ENCODE peak calls at places on chromosomes 16 and 17, in four cellular contexts. B, G, I and U are unnamed samples.

GRCh38 chr17:66494023-66494803 is 191.8 kb downstream of the PRKCA start:
- DNase-seq in I (peak), G (no peak), B (peak), U (peak)

GRCh38 chr16:57422026-57422944 is 17.7 kb downstream of the CCL17 start:
- DNase-seq in G (peak), I (peak), B (peak), U (peak)

GRCh38 chr16:17270683-17271109 is 200.1 kb downstream of the XYLT1 start:
- DNase-seq in G (no peak), I (no peak), B (no peak), U (no peak)

GRCh38 chr17:3754458-3755334 is 31.0 kb downstream of the HASPIN start:
- DNase-seq in G (no peak), B (peak), I (no peak), U (no peak)

GRCh38 chr16:56781565-56781964 is 51.6 kb downstream of the NUP93 start:
- DNase-seq in G (no peak), B (no peak), I (peak), U (no peak)

GRCh38 chr17:49588726-49589555 is 13.3 kb downstream of the NXPH3 start:
- DNase-seq in I (peak), B (no peak), G (no peak), U (no peak)

GRCh38 chr16:79261461-79261860 is 339.1 kb downstream of the MAF start:
- DNase-seq in I (no peak), B (peak), G (no peak), U (no peak)

GRCh38 chr16:23378256-23378655 is 74.7 kb downstream of the COG7 start:
- DNase-seq in I (no peak), B (no peak), G (no peak), U (no peak)

GRCh38 chr17:65184235-65184959 is 47.2 kb downstream of the RGS9 start:
- DNase-seq in I (no peak), B (no peak), G (no peak), U (no peak)

GRCh38 chr16:85628651-85629050 is 15.5 kb downstream of the GSE1 start:
- DNase-seq in I (no peak), G (peak), B (no peak), U (no peak)

GRCh38 chr16:3842994-3843393 is 37.5 kb downstream of the CREBBP start:
- DNase-seq in G (no peak), I (no peak), B (no peak), U (peak)

GRCh38 chr17:49548051-49548505 is 27.6 kb upstream of the NXPH3 start:
- DNase-seq in G (no peak), I (no peak), B (no peak), U (no peak)

GRCh38 chr17:41962111-41962510 is 4.5 kb upstream of the CNP start:
- DNase-seq in B (no peak), G (peak), I (no peak), U (no peak)

GRCh38 chr16:73048292-73049050 is 543 bp upstream of the ZFHX3 start:
- DNase-seq in I (no peak), G (no peak), B (peak), U (peak)

GRCh38 chr16:48833461-48833860 is 223.5 kb upstream of the N4BP1 start:
- DNase-seq in I (no peak), G (no peak), B (no peak), U (no peak)

GRCh38 chr17:41026668-41027471 is at the start of gene KRTAP1-5:
- DNase-seq in B (no peak), G (no peak), I (peak), U (peak)

GRCh38 chr17:49156256-49156655 is 23.7 kb downstream of the B4GALNT2 start:
- DNase-seq in G (no peak), I (no peak), B (no peak), U (no peak)

GRCh38 chr16:21656795-21657768 is 4.7 kb upstream of the IGSF6 start:
- DNase-seq in B (peak), I (peak), G (peak), U (peak)

GRCh38 chr16:85773044-85773443 is 22.1 kb upstream of the C16orf74 start:
- DNase-seq in I (no peak), B (no peak), G (no peak), U (no peak)

GRCh38 chr16:27226476-27226875 is 23.1 kb downstream of the KDM8 start:
- DNase-seq in G (no peak), I (no peak), B (no peak), U (no peak)

GRCh38 chr17:62562656-62563055 is 64.8 kb upstream of the MRC2 start:
- DNase-seq in B (peak), I (peak), G (no peak), U (peak)

GRCh38 chr17:49871211-49871610 is 23.3 kb upstream of the TAC4 start:
- DNase-seq in I (no peak), G (no peak), B (no peak), U (no peak)

GRCh38 chr16:48365030-48365600 is 20.1 kb downstream of the SIAH1 start:
- DNase-seq in G (no peak), B (peak), I (no peak), U (peak)

GRCh38 chr16:84079664-84080063 is 37.1 kb upstream of the SLC38A8 start:
- DNase-seq in G (peak), I (no peak), B (no peak), U (no peak)

DNA sequence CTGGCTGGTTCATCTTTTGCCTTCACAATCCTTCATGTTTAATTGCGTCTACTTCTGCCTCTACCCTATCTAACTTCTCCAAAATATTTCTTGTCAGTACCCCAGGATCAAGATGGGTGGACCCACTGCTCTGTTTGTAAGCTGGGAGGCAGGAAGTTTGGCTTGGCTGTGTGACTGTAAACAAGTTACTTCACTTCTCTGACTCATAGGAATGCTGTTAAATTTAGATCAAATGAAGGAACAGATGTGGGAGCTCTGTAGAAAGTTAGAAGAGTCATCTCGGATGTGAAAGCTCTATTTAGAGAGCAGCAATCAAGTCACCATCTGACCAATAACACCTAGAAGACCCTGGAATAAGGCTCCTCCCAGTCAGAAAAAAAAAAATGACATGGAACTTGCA is 55.2 kb upstream of the MRTFB start:
- DNase-seq in B (peak), G (no peak), I (peak), U (peak)
- TF ChIP-seq CTCF in B (no peak), G (no peak), I (peak), U (no peak)

GRCh38 chr17:35046740-35047283 is 16.7 kb downstream of the RFFL start:
- DNase-seq in I (peak), B (no peak), G (no peak), U (no peak)
- H3K4me3 ChIP-seq in I (no peak), B (no peak), G (no peak), U (no peak)

DNA sequence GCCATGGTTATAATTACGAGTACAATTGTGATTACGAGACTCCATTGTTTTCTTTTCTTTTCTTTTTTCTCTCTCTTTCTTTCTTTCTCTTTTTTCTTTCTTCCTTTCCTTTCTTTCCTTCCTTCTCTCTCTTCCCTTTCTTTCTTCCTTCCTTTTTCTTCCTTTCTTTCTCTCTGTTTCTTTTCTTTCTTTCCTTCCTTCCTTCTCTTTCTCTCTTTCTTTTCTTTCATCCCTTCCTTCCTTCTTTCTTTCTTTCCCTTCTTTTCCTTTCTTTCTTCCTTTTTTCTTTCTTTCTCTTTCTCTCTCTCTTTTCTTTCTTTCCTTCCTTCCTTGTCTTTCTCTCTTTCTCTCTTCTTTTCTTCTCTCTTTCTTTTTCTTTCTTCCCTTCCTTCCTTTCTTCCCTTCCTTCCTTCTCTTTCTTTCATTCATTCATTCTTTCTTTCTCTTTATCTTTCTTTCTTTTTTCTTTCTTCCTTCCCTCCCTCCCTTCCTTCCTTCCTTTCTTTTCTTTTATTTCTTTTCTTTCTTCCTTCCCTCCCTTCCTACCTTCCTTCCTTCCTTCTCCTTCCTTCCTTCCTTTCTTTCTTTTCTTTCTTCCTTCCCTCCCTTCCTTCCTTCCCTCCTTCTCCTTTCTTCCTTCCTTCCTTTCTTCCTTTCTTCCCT is 14.1 kb upstream of the NTN1 start:
- DNase-seq in I (no peak), G (no peak), B (no peak), U (no peak)
- TF ChIP-seq CTCF in I (no peak), G (no peak), B (no peak), U (no peak)

GRCh38 chr16:67429053-67429798 is 1.7 kb upstream of the HSD11B2 start:
- DNase-seq in G (no peak), B (no peak), I (no peak), U (no peak)

GRCh38 chr16:67429799-67430503 is 970 bp upstream of the HSD11B2 start:
- DNase-seq in I (no peak), G (no peak), B (no peak), U (no peak)

GRCh38 chr16:67431805-67432476 is 1.0 kb downstream of the HSD11B2 start:
- DNase-seq in B (no peak), G (no peak), I (no peak), U (no peak)

GRCh38 chr16:67431077-67431804 is at the start of gene HSD11B2:
- DNase-seq in I (peak), B (peak), G (no peak), U (peak)

DNA sequence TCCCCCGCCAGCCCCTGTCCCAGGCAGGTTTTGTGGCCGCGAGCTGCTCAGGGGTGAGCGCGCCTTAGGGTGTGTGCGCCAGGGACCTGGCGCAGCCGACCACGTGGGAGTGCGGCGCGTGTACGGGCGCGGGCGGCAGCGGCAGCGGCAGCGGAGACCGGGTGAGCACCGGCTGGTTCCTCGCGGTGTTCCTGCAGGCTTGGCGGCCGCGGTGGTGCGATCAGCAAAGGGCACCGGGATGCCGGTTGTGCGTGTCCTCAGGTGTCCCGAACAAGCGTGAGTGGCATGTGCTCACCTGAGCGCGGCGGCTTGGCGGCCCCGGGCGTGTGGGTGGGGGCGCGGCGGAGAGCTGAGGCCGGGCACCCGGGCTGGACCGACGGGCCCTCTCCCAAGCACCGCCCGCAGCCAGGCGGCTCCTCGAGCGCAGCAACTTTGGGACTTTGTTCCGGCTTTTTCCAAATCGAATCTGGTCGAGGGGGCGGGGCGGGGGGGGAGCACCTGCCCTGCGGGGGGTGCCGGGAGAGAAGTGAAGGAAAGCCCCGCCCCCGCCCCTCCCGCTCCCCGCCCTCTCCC is 331 bp upstream of the HSD11B2 start:
- DNase-seq in G (peak), B (no peak), I (no peak), U (no peak)
- H3K4me3 ChIP-seq in G (peak), B (peak), I (peak), U (peak)

DNA sequence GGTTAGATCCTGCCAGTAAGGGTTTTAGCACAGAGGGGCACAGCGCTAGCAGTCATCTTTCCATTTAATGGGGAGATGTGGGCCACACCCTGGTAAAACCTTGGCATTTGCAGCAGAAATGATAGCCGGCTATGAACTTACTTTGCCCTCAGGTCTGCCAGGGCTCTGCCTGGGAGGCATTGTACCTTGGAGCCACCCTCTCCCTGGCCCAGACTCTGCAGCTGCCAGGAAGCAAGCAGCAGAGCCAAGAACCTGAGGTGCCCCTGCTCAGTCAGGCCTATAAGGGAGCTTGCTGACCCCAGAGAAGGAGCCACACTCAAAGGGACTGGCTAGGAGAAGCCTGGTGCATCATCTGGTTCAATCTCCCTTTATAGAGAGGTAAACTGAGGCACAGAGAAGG is 23.7 kb upstream of the PHF12 start:
- DNase-seq in I (no peak), B (no peak), G (no peak), U (no peak)
- TF ChIP-seq CTCF in I (no peak), B (no peak), G (no peak), U (no peak)

DNA sequence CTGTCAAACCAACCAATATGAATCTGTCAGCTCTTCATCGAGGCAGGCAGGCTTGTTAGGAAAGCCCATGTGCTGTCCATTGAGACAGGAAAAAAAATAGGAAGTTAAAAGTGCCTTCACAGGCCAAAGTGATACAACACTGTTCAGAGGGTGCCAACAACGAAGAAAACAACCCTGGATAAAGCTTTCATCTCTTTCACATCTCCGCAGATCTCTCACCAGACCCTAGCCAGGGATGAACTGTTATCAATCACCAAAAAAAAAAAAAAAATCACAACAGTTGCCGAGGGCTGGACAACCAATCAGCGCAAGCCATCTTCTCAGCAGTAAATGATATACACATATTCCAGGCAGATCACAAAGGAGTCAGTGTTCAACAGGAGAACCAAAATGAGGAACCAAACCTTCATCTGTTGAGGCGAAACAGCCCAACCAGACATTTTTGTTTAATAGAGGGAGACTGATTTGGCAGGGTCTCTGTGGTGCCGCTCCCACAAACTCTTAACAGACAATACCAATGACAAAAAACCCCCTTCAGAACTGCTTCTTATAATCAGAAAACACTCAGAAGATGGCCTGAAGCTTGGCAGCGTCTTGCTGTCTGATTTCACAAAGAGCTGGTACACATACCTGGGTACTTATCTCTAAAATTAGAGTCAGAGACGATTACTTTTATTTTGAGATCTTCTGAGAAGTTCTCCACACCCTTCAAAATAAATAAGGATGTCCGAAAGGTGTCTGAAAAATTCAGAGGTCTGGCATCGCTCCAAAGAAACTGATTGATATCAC is 1.9 kb downstream of the MAP3K14 start:
- DNase-seq in G (peak), B (peak), I (no peak), U (no peak)
- H3K4me3 ChIP-seq in G (peak), B (peak), I (peak), U (peak)

DNA sequence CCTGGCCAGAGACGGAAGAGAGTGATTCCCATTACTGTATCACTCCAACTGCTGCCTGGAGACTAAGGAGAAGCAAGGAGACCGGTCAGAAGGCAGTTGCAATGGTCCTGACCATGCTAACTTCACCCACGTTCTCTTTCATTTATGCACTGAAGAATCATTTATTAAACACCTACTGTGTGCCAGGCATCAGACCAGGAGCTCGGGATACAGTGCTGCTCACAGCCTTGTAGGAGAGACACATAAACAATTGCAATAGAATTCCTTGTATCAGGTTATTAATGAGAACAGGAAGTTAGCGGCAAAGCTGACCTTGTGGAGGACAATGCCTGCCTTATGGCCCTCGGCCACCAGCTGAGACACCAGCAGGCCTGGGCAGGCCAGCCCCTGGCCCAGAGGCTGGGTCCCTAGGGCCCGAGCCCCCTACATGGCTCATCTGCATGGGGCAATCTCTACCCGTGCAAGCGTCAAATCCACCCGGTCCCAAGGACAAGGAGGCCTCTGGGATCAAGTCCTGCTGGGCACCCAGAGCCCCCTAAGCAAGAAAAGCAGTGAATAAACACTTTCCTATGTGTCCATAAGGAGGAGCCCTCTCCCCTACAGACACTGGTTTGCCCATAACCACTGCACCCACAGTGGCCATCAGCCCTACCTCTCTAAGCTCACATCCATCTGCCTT is 8.6 kb upstream of the ENPP7 start:
- DNase-seq in G (peak), I (no peak), B (peak), U (no peak)
- TF ChIP-seq CTCF in G (peak), I (peak), B (peak), U (peak)

GRCh38 chr17:234163-235047 is 53.0 kb upstream of the DOC2B start:
- DNase-seq in B (no peak), G (no peak), I (no peak), U (no peak)
- H3K4me3 ChIP-seq in B (no peak), G (no peak), I (no peak), U (no peak)

GRCh38 chr17:74181341-74181740 is 22.1 kb upstream of the RPL38 start:
- DNase-seq in I (no peak), G (no peak), B (no peak), U (no peak)

GRCh38 chr17:74180336-74180735 is 23.1 kb upstream of the RPL38 start:
- DNase-seq in B (no peak), G (no peak), I (no peak), U (no peak)

GRCh38 chr17:74179576-74179975 is 23.9 kb upstream of the RPL38 start:
- DNase-seq in I (no peak), B (no peak), G (no peak), U (no peak)

GRCh38 chr17:74176546-74177001 is 26.9 kb upstream of the RPL38 start:
- DNase-seq in B (peak), I (peak), G (peak), U (peak)

DNA sequence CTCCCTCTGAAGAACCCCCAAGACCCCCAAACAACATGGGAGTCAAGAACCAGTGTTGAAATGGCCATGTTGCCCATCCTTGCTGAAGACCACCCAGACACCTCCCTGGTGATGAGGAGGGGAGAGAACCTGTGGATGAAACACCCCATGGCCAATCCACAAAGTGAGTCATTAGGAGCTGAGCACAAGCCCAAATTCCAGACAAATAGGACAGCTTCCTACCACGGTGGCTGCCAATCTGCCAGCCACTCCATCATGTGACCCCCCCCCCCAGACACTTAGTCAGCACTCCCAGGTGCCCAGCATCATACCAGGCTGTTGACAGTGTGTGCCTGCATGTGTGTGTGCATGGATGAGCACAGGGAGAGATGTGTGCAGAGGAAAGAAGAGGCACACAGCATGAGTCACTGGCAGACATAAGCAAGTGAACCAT is 26.4 kb upstream of the RPL38 start:
- DNase-seq in G (no peak), I (peak), B (no peak), U (no peak)
- TF ChIP-seq CTCF in G (no peak), I (no peak), B (no peak), U (no peak)